ENCODE peak calls at places on chromosomes 1 and 21, in four cellular contexts. One of them, this sample, is unnamed.

GRCh38 chr1:58409826-58410225 is 136.7 kb downstream of the OMA1 start:
- DNase-seq in PC-3: peak; percentile 47
- DNase-seq in MM.1S: no peak
- DNase-seq in K562: no peak
- DNase-seq in this sample: peak; percentile 73

GRCh38 chr1:63557365-63557987 is 34.2 kb downstream of the EFCAB7 start:
- DNase-seq in PC-3: peak; percentile 75
- DNase-seq in MM.1S: peak; percentile 54
- DNase-seq in K562: peak; percentile 37
- DNase-seq in this sample: peak; percentile 56

GRCh38 chr1:58442114-58442513 is 104.4 kb downstream of the OMA1 start:
- DNase-seq in MM.1S: no peak
- DNase-seq in PC-3: no peak
- DNase-seq in K562: no peak
- DNase-seq in this sample: no peak

GRCh38 chr1:216723274-216723780 is at the start of gene ESRRG:
- DNase-seq in PC-3: no peak
- DNase-seq in K562: no peak
- DNase-seq in MM.1S: peak; percentile 77
- DNase-seq in this sample: peak; percentile 79

GRCh38 chr1:37533317-37534093 is 18.9 kb upstream of the MEAF6 start:
- DNase-seq in MM.1S: no peak
- DNase-seq in K562: no peak
- DNase-seq in PC-3: peak; percentile 37
- DNase-seq in this sample: no peak

GRCh38 chr1:36913523-36914060 is 120.7 kb downstream of the GRIK3 start:
- DNase-seq in K562: no peak
- DNase-seq in MM.1S: no peak
- DNase-seq in PC-3: no peak
- DNase-seq in this sample: peak; percentile 58

GRCh38 chr1:235998812-235999211 is 66.1 kb downstream of the NID1 start:
- DNase-seq in K562: no peak
- DNase-seq in MM.1S: no peak
- DNase-seq in PC-3: peak; percentile 8
- DNase-seq in this sample: no peak

GRCh38 chr1:229019647-229020281 is 251.1 kb upstream of the RAB4A start:
- DNase-seq in K562: no peak
- DNase-seq in PC-3: no peak
- DNase-seq in MM.1S: no peak
- DNase-seq in this sample: no peak

GRCh38 chr1:23555949-23556640 is 3.2 kb downstream of the ID3 start:
- DNase-seq in MM.1S: no peak
- DNase-seq in K562: no peak
- DNase-seq in PC-3: peak; percentile 72
- DNase-seq in this sample: peak; percentile 63

GRCh38 chr21:29077651-29078090 is 4.2 kb upstream of the CCT8 start:
- DNase-seq in MM.1S: peak; percentile 45
- DNase-seq in PC-3: peak; percentile 26
- DNase-seq in K562: no peak
- DNase-seq in this sample: no peak

GRCh38 chr1:39981957-39982356 is 27.0 kb downstream of the MFSD2A start:
- DNase-seq in MM.1S: no peak
- DNase-seq in K562: peak; percentile 6
- DNase-seq in PC-3: peak; percentile 87
- DNase-seq in this sample: peak; percentile 22

GRCh38 chr1:22408180-22408579 is 43.5 kb upstream of the ZBTB40 start:
- DNase-seq in PC-3: no peak
- DNase-seq in K562: no peak
- DNase-seq in MM.1S: no peak
- DNase-seq in this sample: no peak

GRCh38 chr1:170284425-170284824 is 138.7 kb downstream of the NTMT2 start:
- DNase-seq in MM.1S: no peak
- DNase-seq in K562: no peak
- DNase-seq in PC-3: no peak
- DNase-seq in this sample: no peak

GRCh38 chr1:229114781-229115417 is 156.0 kb upstream of the RAB4A start:
- DNase-seq in MM.1S: no peak
- DNase-seq in PC-3: no peak
- DNase-seq in K562: no peak
- DNase-seq in this sample: peak; percentile 31

GRCh38 chr1:22745675-22746585 is 35.3 kb downstream of the EPHB2 start:
- DNase-seq in K562: no peak
- DNase-seq in MM.1S: no peak
- DNase-seq in PC-3: peak; percentile 84
- DNase-seq in this sample: no peak

GRCh38 chr1:11461738-11462137 is 17.2 kb upstream of the DISP3 start:
- DNase-seq in MM.1S: no peak
- DNase-seq in PC-3: no peak
- DNase-seq in K562: no peak
- DNase-seq in this sample: peak; percentile 34

GRCh38 chr1:119878171-119878570 is 18.1 kb downstream of the ADAM30 start:
- DNase-seq in MM.1S: no peak
- DNase-seq in PC-3: no peak
- DNase-seq in K562: no peak
- DNase-seq in this sample: no peak

GRCh38 chr1:77143529-77144121 is 75.6 kb downstream of the PIGK start:
- DNase-seq in MM.1S: no peak
- DNase-seq in K562: no peak
- DNase-seq in PC-3: peak; percentile 54
- DNase-seq in this sample: no peak

GRCh38 chr21:42158846-42159245 is 60.1 kb upstream of the ABCG1 start:
- DNase-seq in MM.1S: no peak
- DNase-seq in K562: no peak
- DNase-seq in PC-3: no peak
- DNase-seq in this sample: no peak

GRCh38 chr1:51569284-51570062 is 47.4 kb upstream of the OSBPL9 start:
- DNase-seq in K562: peak; percentile 44
- DNase-seq in MM.1S: peak; percentile 83
- DNase-seq in PC-3: peak; percentile 98
- DNase-seq in this sample: no peak

GRCh38 chr1:157494093-157494492 is 58.2 kb downstream of the FCRL5 start:
- DNase-seq in PC-3: no peak
- DNase-seq in K562: no peak
- DNase-seq in MM.1S: no peak
- DNase-seq in this sample: no peak

GRCh38 chr1:27357281-27358037 is 9.3 kb downstream of the MAP3K6 start:
- DNase-seq in MM.1S: peak; percentile 64
- DNase-seq in PC-3: peak; percentile 44
- DNase-seq in K562: peak; percentile 91
- DNase-seq in this sample: peak; percentile 85

GRCh38 chr1:21517161-21517589 is 8.0 kb downstream of the ALPL start:
- DNase-seq in MM.1S: no peak
- DNase-seq in K562: no peak
- DNase-seq in PC-3: no peak
- DNase-seq in this sample: no peak

GRCh38 chr1:152866321-152866720 is 6.5 kb downstream of the LCE7A start:
- DNase-seq in K562: no peak
- DNase-seq in MM.1S: no peak
- DNase-seq in PC-3: no peak
- DNase-seq in this sample: no peak

GRCh38 chr1:100883963-100884362 is 10.7 kb downstream of the EXTL2 start:
- DNase-seq in PC-3: peak; percentile 77
- DNase-seq in MM.1S: no peak
- DNase-seq in K562: no peak
- DNase-seq in this sample: no peak

DNA sequence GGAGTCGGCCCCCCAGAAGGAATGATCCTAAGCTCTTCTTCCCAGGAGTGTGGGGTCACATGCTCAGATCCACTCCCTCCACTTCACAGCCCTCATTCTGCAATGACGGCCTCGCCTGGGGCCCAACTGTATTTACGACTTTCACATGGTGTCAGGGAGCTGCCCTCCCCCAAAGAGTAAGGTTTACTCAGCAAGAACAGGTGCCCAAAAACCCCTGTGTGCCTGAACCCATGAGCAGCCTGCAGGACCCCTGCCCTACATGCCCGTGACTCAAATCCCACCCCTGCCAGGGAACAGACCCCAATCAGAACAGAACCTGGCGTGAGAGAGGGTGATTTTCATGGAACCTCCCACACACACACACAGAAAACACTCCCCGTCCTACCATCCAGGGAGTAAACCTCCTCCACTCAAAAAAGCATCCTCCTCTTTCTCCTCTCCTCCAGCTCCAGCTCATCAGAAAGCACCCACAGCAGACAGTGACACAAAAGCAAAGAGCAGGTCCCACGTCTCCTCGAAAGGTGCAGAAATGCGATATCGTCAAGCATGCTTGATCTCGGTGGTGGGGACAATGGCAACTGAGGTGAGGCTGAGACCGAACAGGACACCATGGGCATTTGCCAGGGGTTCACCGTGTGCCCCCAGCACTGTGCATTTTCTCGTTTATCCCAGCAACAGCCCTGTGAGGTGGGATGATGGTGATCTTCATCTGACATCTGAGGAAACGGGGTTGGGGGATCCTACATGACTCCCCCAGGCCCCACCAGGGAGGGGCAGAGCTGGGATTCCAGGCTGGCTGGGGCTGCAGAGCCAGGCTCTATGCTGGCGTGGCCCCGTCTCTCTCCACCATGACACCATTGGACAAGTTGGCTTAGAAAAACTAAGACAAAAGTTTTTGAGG is 397.9 kb downstream of the NPHP4 start:
- DNase-seq in PC-3: no peak
- DNase-seq in MM.1S: no peak
- DNase-seq in K562: no peak
- DNase-seq in this sample: no peak
- H2AFZ ChIP-seq in PC-3: no peak overlapping the region
- H2AFZ ChIP-seq in MM.1S: no peak overlapping the region
- H2AFZ ChIP-seq in K562: no peak overlapping the region
- H2AFZ ChIP-seq in this sample: no peak overlapping the region

GRCh38 chr1:14334336-14335176 is 263.9 kb upstream of the KAZN start:
- DNase-seq in MM.1S: peak; percentile 14
- DNase-seq in PC-3: peak; percentile 13
- DNase-seq in K562: no peak
- DNase-seq in this sample: no peak

GRCh38 chr1:14340244-14340800 is 258.2 kb upstream of the KAZN start:
- DNase-seq in K562: no peak
- DNase-seq in PC-3: no peak
- DNase-seq in MM.1S: no peak
- DNase-seq in this sample: no peak

GRCh38 chr1:14339288-14339687 is 259.2 kb upstream of the KAZN start:
- DNase-seq in PC-3: no peak
- DNase-seq in K562: no peak
- DNase-seq in MM.1S: no peak
- DNase-seq in this sample: no peak

DNA sequence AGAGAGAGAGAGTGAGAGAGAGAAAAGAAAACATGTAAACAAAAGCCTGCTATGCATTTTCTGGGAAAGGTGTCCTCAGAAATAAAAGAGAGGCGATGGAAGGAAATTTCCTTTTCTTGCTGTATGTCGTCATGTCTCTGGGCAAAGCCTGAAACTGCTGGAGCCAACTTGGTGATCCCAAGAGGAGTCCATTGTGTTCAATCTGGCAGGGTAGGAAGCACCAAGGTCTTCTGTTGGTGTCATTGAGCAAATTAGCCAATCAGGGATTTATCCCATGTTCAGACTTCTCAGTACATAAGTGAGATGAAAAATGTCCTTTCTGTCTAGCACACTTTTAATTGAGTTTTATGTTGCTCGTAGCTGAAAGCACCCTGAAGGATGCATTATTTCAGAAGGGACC is 260.0 kb upstream of the KAZN start:
- DNase-seq in MM.1S: no peak
- DNase-seq in PC-3: no peak
- DNase-seq in K562: no peak
- DNase-seq in this sample: no peak
- H3K27ac ChIP-seq in MM.1S: no peak overlapping the region
- H3K27ac ChIP-seq in PC-3: no peak overlapping the region
- H3K27ac ChIP-seq in K562: no peak overlapping the region
- H3K27ac ChIP-seq in this sample: no peak overlapping the region

GRCh38 chr1:70003509-70003908 is 201.9 kb downstream of the LRRC40 start:
- DNase-seq in K562: no peak
- DNase-seq in MM.1S: no peak
- DNase-seq in PC-3: peak; percentile 16
- DNase-seq in this sample: no peak
- H2AFZ ChIP-seq in K562: no peak overlapping the region
- H2AFZ ChIP-seq in MM.1S: no peak overlapping the region
- H2AFZ ChIP-seq in PC-3: no peak overlapping the region
- H2AFZ ChIP-seq in this sample: no peak overlapping the region

GRCh38 chr1:87968259-87968955 is 639.7 kb downstream of the LMO4 start:
- DNase-seq in K562: no peak
- DNase-seq in PC-3: peak; percentile 37
- DNase-seq in MM.1S: no peak
- DNase-seq in this sample: peak; percentile 58
- H3K27ac ChIP-seq in K562: no peak overlapping the region
- H3K27ac ChIP-seq in PC-3: no peak overlapping the region
- H3K27ac ChIP-seq in MM.1S: no peak overlapping the region
- H3K27ac ChIP-seq in this sample: no peak overlapping the region

GRCh38 chr1:117758444-117759316 is 152.8 kb downstream of the TENT5C start:
- DNase-seq in K562: peak; percentile 80
- DNase-seq in MM.1S: peak; percentile 66
- DNase-seq in PC-3: peak; percentile 96
- DNase-seq in this sample: peak; percentile 94

GRCh38 chr1:117754061-117754969 is 148.5 kb downstream of the TENT5C start:
- DNase-seq in MM.1S: peak; percentile 47
- DNase-seq in PC-3: peak; percentile 84
- DNase-seq in K562: peak; percentile 62
- DNase-seq in this sample: peak; percentile 87

GRCh38 chr1:117760069-117760468 is 154.2 kb downstream of the TENT5C start:
- DNase-seq in K562: no peak
- DNase-seq in PC-3: no peak
- DNase-seq in MM.1S: no peak
- DNase-seq in this sample: no peak

GRCh38 chr1:117759535-117759934 is 153.7 kb downstream of the TENT5C start:
- DNase-seq in K562: no peak
- DNase-seq in PC-3: no peak
- DNase-seq in MM.1S: peak; percentile 59
- DNase-seq in this sample: no peak

DNA sequence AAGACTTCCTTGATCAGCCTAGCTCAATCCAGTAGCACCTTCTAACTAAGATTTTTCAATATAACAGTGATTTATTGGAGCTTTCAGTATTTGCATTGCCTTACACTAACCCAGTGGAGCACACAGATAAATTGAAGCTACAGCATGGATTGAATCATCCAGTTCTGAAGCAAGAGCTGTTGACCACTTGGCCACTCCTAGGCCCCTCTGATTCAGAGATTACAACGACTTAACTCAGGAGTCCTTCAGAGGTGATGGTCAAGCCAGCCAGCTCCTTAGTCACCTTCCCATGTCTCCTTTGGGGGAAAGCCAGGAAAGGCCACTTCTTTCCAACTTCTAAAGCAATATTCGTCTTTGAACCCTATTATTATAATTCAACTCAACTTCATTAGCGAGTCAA is 151.8 kb downstream of the TENT5C start:
- DNase-seq in K562: no peak
- DNase-seq in MM.1S: no peak
- DNase-seq in PC-3: peak; percentile 53
- DNase-seq in this sample: no peak
- H2AFZ ChIP-seq in K562: no peak overlapping the region
- H2AFZ ChIP-seq in MM.1S: no peak overlapping the region
- H2AFZ ChIP-seq in PC-3: no peak overlapping the region
- H2AFZ ChIP-seq in this sample: no peak overlapping the region